ENCODE peak calls at places on chromosome 10, in five cellular contexts. C is GM23248, P is neuronal stem cell, D is adrenal gland, J is heart left ventricle. K is an unnamed sample.

GRCh38 chr10:99828464-99828863 is 46.0 kb downstream of the ABCC2 start:
- DNase-seq in C (no peak), P (no peak), D (no peak), J (no peak), K (no peak)

GRCh38 chr10:16673443-16673842 is 143.8 kb downstream of the RSU1 start:
- DNase-seq in C (no peak), P (no peak), D (no peak), J (no peak), K (no peak)

GRCh38 chr10:126955934-126956711 is 50.9 kb downstream of the DOCK1 start:
- DNase-seq in C (peak; percentile 13), P (no peak), D (no peak), J (no peak), K (no peak)

GRCh38 chr10:68096913-68097509 is 12.3 kb upstream of the MYPN start:
- DNase-seq in C (peak; percentile 96), P (no peak), D (peak; percentile 82), J (peak; percentile 29), K (peak; percentile 18)

GRCh38 chr10:26879744-26880143 is 19.0 kb upstream of the ABI1 start:
- DNase-seq in C (no peak), P (no peak), D (no peak), J (no peak), K (no peak)

GRCh38 chr10:72348282-72348681 is 6.4 kb downstream of the DNAJB12 start:
- DNase-seq in C (no peak), P (no peak), D (no peak), J (no peak), K (no peak)

GRCh38 chr10:69426376-69426727 is 9.6 kb upstream of the TACR2 start:
- DNase-seq in C (no peak), P (no peak), D (no peak), J (no peak), K (no peak)

GRCh38 chr10:21278491-21279216 is 246.8 kb downstream of the SKIDA1 start:
- DNase-seq in C (peak; percentile 91), P (peak; percentile 90), D (peak; percentile 95), J (peak; percentile 91), K (peak; percentile 99)

GRCh38 chr10:58087896-58088295 is 179.8 kb downstream of the IPMK start:
- DNase-seq in C (no peak), P (no peak), D (no peak), J (no peak), K (no peak)

GRCh38 chr10:99431190-99431549 is 746 bp upstream of the GOT1 start:
- DNase-seq in C (peak; percentile 76), P (no peak), D (peak; percentile 83), J (peak; percentile 87), K (peak; percentile 82)

GRCh38 chr10:62594093-62594520 is 210.4 kb upstream of the ADO start:
- DNase-seq in C (peak; percentile 73), P (peak; percentile 52), D (peak; percentile 41), J (peak; percentile 51), K (peak; percentile 87)

GRCh38 chr10:129192344-129193128 is 274.5 kb upstream of the MGMT start:
- DNase-seq in C (peak; percentile 30), P (no peak), D (peak; percentile 26), J (no peak), K (peak; percentile 90)

GRCh38 chr10:75592014-75592842 is 160.8 kb downstream of the LRMDA start:
- DNase-seq in C (no peak), P (no peak), D (no peak), J (no peak), K (peak; percentile 46)
- H3K27ac ChIP-seq in C (no peak overlapping the region), P (no peak overlapping the region), D (no peak overlapping the region), J (peak overlapping the region; percentile 67), K (no peak overlapping the region)

GRCh38 chr10:45377858-45378257 is 3.8 kb downstream of the ALOX5 start:
- DNase-seq in C (no peak), P (no peak), D (no peak), J (no peak), K (no peak)

GRCh38 chr10:45376364-45376801 is 2.4 kb downstream of the ALOX5 start:
- DNase-seq in C (no peak), P (no peak), D (no peak), J (no peak), K (no peak)

GRCh38 chr10:45378866-45379265 is 4.8 kb downstream of the ALOX5 start:
- DNase-seq in C (no peak), P (no peak), D (no peak), J (no peak), K (no peak)

GRCh38 chr10:45375716-45376231 is 1.8 kb downstream of the ALOX5 start:
- DNase-seq in C (no peak), P (no peak), D (no peak), J (no peak), K (no peak)

DNA sequence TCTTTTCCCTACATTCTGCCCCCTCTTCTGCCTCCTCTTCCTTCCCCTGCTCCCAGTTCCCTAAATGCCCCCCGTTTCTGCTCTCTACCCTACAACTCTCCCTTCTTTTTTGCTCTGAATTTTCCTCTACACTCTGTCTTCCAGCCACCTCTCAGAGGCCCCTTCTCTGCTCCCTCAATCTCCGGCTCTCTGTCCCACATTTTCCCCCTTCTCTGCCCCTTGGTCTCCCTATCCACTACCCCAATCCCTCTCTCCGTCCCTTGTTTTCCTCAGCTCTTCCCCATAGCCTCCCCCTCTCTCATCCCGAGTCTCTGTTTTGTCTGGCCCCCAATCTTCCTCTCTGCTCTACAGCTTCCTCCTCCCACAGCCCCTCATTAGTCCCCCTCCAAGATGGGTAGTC is 3.3 kb downstream of the ALOX5 start:
- DNase-seq in C (no peak), P (no peak), D (no peak), J (no peak), K (no peak)
- H3K4me1 ChIP-seq in C (no peaks in the 10 kb centered on the region), P (peaks cover 2% of the 10 kb centered on the region), D (peaks cover 9% of the 10 kb centered on the region), J (peaks cover 15% of the 10 kb centered on the region), K (peaks cover 4% of the 10 kb centered on the region)

GRCh38 chr10:34506773-34507172 is 308.3 kb downstream of the PARD3 start:
- DNase-seq in C (no peak), P (no peak), D (no peak), J (no peak), K (no peak)

GRCh38 chr10:34503704-34504103 is 311.4 kb downstream of the PARD3 start:
- DNase-seq in C (no peak), P (no peak), D (no peak), J (no peak), K (no peak)

GRCh38 chr10:34505338-34505737 is 309.8 kb downstream of the PARD3 start:
- DNase-seq in C (no peak), P (no peak), D (no peak), J (no peak), K (no peak)

GRCh38 chr10:34504534-34504933 is 310.6 kb downstream of the PARD3 start:
- DNase-seq in C (peak; percentile 67), P (no peak), D (peak; percentile 68), J (no peak), K (no peak)

GRCh38 chr10:34507217-34507616 is 307.9 kb downstream of the PARD3 start:
- DNase-seq in C (no peak), P (peak; percentile 50), D (no peak), J (no peak), K (no peak)
- H3K4me3 ChIP-seq in C (no peak overlapping the region), P (no peak overlapping the region), D (no peak overlapping the region), J (no peak overlapping the region), K (no peak overlapping the region)

GRCh38 chr10:17783751-17784150 is 25.4 kb upstream of the MRC1 start:
- DNase-seq in C (peak; percentile 42), P (no peak), D (no peak), J (no peak), K (no peak)
- H3K27ac ChIP-seq in C (peak overlapping the region; percentile 56), P (no peak overlapping the region), D (peak overlapping the region; percentile 17), J (peak overlapping the region; percentile 11), K (no peak overlapping the region)

DNA sequence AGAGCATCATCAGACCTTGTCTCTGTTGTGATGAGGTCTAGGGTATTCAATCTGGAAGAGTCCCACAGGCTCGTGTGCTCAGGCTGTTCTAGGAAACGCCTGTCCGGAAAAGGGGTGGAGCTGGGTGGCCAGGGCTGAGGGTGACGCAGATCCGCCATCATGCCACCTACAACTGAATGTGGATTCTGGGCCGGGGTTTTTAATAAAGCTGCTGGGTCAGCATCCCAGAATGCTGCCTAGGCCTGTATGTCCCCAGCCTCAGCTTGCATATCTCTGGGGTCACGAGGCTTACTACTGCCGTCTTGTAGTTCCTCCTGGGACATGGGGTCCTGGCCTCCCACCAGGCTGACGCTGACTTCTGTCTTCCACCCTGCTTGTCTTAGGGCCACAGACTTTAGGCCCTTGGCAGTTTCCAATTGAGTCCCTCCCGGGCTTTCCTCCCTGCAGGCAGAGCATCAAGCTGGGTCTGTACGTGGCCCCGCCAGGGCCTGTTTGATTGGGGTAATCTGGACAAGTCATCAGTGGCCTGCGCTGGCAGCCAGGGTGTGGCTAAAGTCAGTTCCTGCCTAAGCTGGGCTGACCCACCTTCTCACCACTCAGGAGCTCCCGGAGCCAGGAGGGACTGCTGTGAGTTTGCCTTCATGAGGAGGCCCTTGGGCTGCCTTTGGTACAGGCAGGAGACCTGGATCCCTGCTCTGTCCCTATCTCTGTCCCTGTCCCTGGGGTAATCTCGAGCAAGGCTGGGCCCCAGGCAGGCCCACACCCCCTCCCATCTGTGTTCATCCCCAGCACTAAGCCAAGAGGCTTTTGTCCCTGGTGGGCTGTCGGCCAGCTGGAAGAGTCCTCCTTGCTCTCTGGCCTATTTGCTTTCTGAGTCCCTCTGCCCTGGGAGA is 79.9 kb downstream of the ZMIZ1 start:
- DNase-seq in C (peak; percentile 93), P (no peak), D (peak; percentile 86), J (peak; percentile 84), K (peak; percentile 94)
- H3K4me1 ChIP-seq in C (peaks cover 70% of the 10 kb centered on the region), P (peaks cover 41% of the 10 kb centered on the region), D (peaks cover 82% of the 10 kb centered on the region), J (peaks cover 97% of the 10 kb centered on the region), K (peaks cover 75% of the 10 kb centered on the region)

GRCh38 chr10:131902691-131903090 is 1.9 kb downstream of the PPP2R2D start:
- DNase-seq in C (no peak), P (no peak), D (no peak), J (no peak), K (no peak)
- H3K4me3 ChIP-seq in C (peak overlapping the region; percentile 86), P (no peak overlapping the region), D (no peak overlapping the region), J (peak overlapping the region; percentile 98), K (no peak overlapping the region)

DNA sequence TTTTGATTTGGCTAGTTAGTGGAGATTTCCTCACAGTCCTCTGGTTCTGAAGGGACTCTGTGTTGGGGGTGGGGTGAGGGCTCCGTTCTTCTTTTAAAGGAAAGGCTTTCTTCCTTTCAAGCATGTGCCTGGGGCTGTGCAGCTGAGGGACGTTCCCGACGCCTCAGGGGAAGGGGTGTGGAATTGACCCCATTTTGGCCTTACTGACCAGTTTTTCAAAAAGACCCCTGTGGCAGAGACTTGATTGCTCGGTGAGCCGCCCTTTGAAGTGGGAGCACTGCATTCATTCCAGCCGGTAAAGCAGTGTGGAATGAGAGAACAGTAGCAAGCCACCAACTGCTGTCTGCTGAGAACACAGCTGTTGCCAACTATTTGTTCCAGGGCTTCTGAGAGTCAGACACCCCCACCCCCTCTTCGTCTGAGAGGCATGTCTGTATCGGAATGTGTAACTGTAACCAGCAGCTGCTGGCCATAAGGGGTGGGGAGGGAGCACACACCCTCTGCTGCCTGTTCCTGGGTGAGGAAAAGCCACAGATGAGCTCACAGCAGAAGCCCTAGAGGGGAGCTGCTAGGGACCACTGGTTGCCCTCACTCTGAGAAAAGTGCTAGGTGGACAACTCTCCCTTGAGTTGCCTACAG is 33.1 kb downstream of the WBP1L start:
- DNase-seq in C (peak; percentile 96), P (peak; percentile 56), D (peak; percentile 92), J (peak; percentile 87), K (peak; percentile 87)
- H3K27ac ChIP-seq in C (peak overlapping the region; percentile 78), P (peak overlapping the region; percentile 55), D (peak overlapping the region; percentile 94), J (peak overlapping the region; percentile 99), K (peak overlapping the region; percentile 97)

GRCh38 chr10:132458071-132458594 is 61.1 kb downstream of the PWWP2B start:
- DNase-seq in C (no peak), P (no peak), D (peak; percentile 15), J (no peak), K (peak; percentile 53)
- H3K4me1 ChIP-seq in C (no peaks in the 10 kb centered on the region), P (peaks cover 2% of the 10 kb centered on the region), D (peaks cover 5% of the 10 kb centered on the region), J (peaks cover 20% of the 10 kb centered on the region), K (no peaks in the 10 kb centered on the region)